ENCODE peak calls at places on chromosomes 7 and 10, in six cellular contexts. K is fibroblast of pulmonary artery, T is esophagus squamous epithelium, E is heart right ventricle, N is cardiac muscle cell, M is vagina. U is an unnamed sample.

GRCh38 chr7:112036071-112036470 is 170.1 kb downstream of the DOCK4 start:
- DNase-seq in K (peak; percentile 31), T (no peak), E (no peak), N (no peak), M (no peak), U (no peak)

GRCh38 chr10:102324061-102324460 is 71.4 kb upstream of the NFKB2 start:
- DNase-seq in K (peak; percentile 32), T (no peak), E (no peak), N (peak; percentile 31), M (no peak), U (no peak)

GRCh38 chr10:114577133-114577532 is 80.9 kb downstream of the ABLIM1 start:
- DNase-seq in K (peak; percentile 88), T (no peak), E (no peak), N (peak; percentile 84), M (no peak), U (peak; percentile 54)

GRCh38 chr7:26091933-26092332 is 60.1 kb upstream of the NFE2L3 start:
- DNase-seq in K (peak; percentile 10), T (no peak), E (no peak), N (peak; percentile 16), M (no peak), U (no peak)

GRCh38 chr10:124179308-124180043 is 86.1 kb upstream of the CHST15 start:
- DNase-seq in K (no peak), T (no peak), E (no peak), N (no peak), M (peak; percentile 56), U (no peak)

GRCh38 chr7:90596745-90597526 is 815 bp downstream of the CDK14 start:
- DNase-seq in K (peak; percentile 58), T (no peak), E (no peak), N (peak; percentile 55), M (no peak), U (no peak)

GRCh38 chr7:118918556-118918955 is 694.1 kb downstream of the ANKRD7 start:
- DNase-seq in K (peak; percentile 7), T (no peak), E (no peak), N (peak; percentile 10), M (no peak), U (no peak)

GRCh38 chr7:55100172-55100961 is 81.5 kb downstream of the EGFR start:
- DNase-seq in K (peak; percentile 38), T (no peak), E (peak; percentile 83), N (no peak), M (peak; percentile 88), U (no peak)

GRCh38 chr10:102241444-102242117 is at the start of gene PITX3:
- DNase-seq in K (peak; percentile 93), T (peak; percentile 33), E (peak; percentile 95), N (peak; percentile 95), M (no peak), U (peak; percentile 65)

DNA sequence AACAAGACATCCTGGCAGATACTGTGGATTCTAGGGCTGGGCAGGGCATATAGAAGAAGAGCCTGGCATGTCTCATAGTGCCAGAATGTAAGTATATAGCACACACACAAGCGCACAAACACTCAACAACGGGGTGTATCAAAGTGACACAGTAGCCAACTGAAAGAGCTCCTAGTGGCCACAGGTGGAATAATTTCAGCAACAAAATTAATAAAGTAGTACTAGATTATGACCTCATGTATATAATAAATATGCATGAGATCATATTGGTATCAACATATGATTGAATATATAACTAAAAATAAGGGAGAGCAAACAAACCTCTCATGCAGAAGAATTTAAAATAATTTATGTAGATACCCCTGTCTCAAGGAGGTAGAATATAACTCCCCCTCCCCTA is 72.4 kb upstream of the CXCL12 start:
- DNase-seq in K (no peak), T (no peak), E (no peak), N (no peak), M (no peak), U (no peak)
- TF ChIP-seq CTCF in K (peak; percentile 25), T (no peak), E (no peak), N (peak; percentile 24), M (no peak), U (no peak)

GRCh38 chr7:4549681-4550080 is 132.4 kb upstream of the FOXK1 start:
- DNase-seq in K (no peak), T (no peak), E (peak; percentile 72), N (no peak), M (no peak), U (no peak)
- TF ChIP-seq CTCF in K (no peak), T (no peak), E (no peak), N (no peak), M (no peak), U (no peak)

DNA sequence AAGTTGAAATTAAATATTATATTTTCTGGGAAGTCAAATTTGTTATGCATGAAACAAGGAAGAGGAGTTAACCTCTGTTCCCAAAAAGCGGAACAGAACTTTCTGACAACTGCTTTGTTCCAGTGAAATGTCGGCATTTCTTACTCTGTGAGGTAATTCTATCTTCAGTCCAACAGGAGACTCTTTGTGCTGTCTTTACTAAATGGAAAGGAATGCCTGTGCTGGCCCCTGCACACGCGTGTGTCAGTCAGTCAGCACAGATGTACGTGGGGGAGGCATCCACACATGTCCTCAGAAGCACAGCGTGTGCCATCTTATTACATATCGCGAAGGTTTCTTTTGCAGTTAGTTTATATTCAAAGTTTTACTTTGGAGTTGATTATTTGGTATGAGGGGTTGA is 37.5 kb downstream of the NET1 start:
- DNase-seq in K (peak; percentile 90), T (no peak), E (no peak), N (peak; percentile 90), M (no peak), U (no peak)
- TF ChIP-seq CTCF in K (peak; percentile 25), T (peak; percentile 22), E (no peak), N (peak; percentile 32), M (no peak), U (peak; percentile 7)

DNA sequence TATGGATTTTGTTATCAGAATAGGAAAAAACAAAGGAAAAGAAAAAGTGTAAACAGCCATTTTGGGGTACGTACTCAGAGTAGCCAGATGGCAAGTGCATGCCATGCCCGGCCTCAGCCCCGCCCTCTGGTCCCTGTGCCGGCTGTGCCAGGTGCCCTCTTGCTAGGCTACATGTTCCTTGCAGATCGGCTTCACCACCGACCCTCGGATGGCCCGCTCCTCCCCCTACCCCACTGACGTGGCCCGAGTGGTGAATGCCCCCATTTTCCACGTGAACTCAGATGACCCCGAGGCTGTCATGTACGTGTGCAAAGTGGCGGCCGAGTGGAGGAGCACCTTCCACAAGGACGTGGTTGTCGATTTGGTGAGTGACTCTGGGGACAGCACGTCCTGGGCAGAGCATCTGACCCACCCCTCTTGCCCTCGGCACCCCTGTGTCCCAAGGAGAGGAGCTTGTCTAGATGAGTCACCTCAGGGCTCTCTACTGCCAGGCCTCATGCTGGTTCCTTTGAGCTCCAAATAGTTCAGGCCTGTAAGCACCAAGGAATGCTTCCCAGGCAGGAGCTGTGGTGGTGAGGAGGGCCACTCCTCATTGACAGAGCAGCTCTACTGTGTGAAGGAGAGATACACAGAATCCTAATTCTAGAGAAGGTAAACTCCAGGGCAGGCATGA is 54.9 kb upstream of the ZMIZ2 start:
- DNase-seq in K (peak; percentile 33), T (no peak), E (peak; percentile 54), N (no peak), M (no peak), U (peak; percentile 5)
- TF ChIP-seq CTCF in K (no peak), T (no peak), E (no peak), N (no peak), M (no peak), U (no peak)

GRCh38 chr7:135914346-135914745 is 62.8 kb downstream of the MTPN start:
- DNase-seq in K (no peak), T (no peak), E (no peak), N (no peak), M (no peak), U (no peak)

GRCh38 chr7:135917721-135918120 is 59.4 kb downstream of the MTPN start:
- DNase-seq in K (no peak), T (no peak), E (no peak), N (no peak), M (no peak), U (no peak)

GRCh38 chr7:135920478-135920877 is 56.7 kb downstream of the MTPN start:
- DNase-seq in K (no peak), T (no peak), E (no peak), N (no peak), M (no peak), U (no peak)

GRCh38 chr7:135919071-135919841 is 57.9 kb downstream of the MTPN start:
- DNase-seq in K (no peak), T (no peak), E (no peak), N (no peak), M (no peak), U (no peak)

GRCh38 chr7:135918134-135918533 is 59.0 kb downstream of the MTPN start:
- DNase-seq in K (no peak), T (no peak), E (no peak), N (no peak), M (no peak), U (no peak)
- TF ChIP-seq CTCF in K (no peak), T (no peak), E (no peak), N (no peak), M (no peak), U (no peak)

DNA sequence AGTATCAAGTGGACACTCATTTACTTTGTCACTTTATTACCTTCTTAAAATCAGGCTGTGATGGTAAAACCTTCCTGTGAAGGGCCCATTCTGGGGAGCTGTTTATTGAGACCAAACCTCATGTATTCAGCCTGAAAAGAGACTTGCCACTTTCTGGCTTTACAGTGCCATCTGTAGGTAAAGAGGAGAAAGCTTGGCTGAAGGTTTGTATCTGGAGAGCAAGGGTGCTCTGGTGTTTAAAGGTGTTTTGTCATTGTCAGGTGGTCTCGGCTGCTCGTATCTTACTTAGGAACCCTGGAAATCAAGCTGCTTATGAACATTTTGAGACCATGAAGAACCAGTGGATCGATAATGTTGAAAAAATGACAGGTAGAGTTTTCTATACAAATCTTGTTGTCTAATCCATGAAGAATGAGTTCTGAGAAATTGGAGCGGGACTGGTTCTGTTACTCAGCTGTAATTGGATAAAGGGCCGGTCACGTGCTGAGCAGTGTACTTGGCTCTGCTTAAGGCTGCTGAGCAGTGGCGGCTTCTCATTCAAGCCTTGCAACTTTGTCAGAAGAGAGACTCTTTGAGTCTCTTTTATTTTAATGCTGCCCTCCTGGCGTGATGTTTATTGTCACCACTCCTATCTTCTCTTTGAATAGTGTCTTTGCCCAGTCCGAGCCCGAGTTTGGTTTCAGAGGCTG is 46.9 kb downstream of the AP3M1 start:
- DNase-seq in K (peak; percentile 54), T (no peak), E (no peak), N (peak; percentile 49), M (no peak), U (no peak)
- TF ChIP-seq CTCF in K (peak; percentile 62), T (peak; percentile 8), E (peak; percentile 38), N (peak; percentile 48), M (no peak), U (peak; percentile 46)